ENCODE peak calls at places on chromosomes 7 and 10, in seven cellular contexts. One of them, this sample, is unnamed.

GRCh38 chr7:256981-257646 is 32.9 kb upstream of the FOXL3 start:
- DNase-seq in OCI-LY7: no peak
- DNase-seq in right atrium auricular region: no peak
- DNase-seq in brain microvascular endothelial cell: no peak
- DNase-seq in NB4: no peak
- DNase-seq in GM06990: no peak
- DNase-seq in SJSA1: no peak
- DNase-seq in this sample: no peak

GRCh38 chr7:151233111-151233701 is 923 bp downstream of the CHPF2 start:
- DNase-seq in OCI-LY7: peak; percentile 32
- DNase-seq in GM06990: peak; percentile 52
- DNase-seq in NB4: peak; percentile 91
- DNase-seq in SJSA1: peak; percentile 69
- DNase-seq in right atrium auricular region: peak; percentile 74
- DNase-seq in brain microvascular endothelial cell: peak; percentile 78
- DNase-seq in this sample: peak; percentile 57

GRCh38 chr7:47830015-47830414 is 118.3 kb downstream of the PKD1L1 start:
- DNase-seq in brain microvascular endothelial cell: no peak
- DNase-seq in NB4: no peak
- DNase-seq in OCI-LY7: no peak
- DNase-seq in SJSA1: no peak
- DNase-seq in GM06990: no peak
- DNase-seq in right atrium auricular region: no peak
- DNase-seq in this sample: no peak

GRCh38 chr7:131234719-131235488 is 92.8 kb upstream of the MKLN1 start:
- DNase-seq in GM06990: no peak
- DNase-seq in SJSA1: no peak
- DNase-seq in right atrium auricular region: no peak
- DNase-seq in OCI-LY7: no peak
- DNase-seq in NB4: no peak
- DNase-seq in brain microvascular endothelial cell: peak; percentile 34
- DNase-seq in this sample: no peak

GRCh38 chr10:18328941-18329340 is 188.7 kb downstream of the CACNB2 start:
- DNase-seq in OCI-LY7: no peak
- DNase-seq in SJSA1: no peak
- DNase-seq in right atrium auricular region: no peak
- DNase-seq in brain microvascular endothelial cell: no peak
- DNase-seq in NB4: no peak
- DNase-seq in GM06990: no peak
- DNase-seq in this sample: no peak

GRCh38 chr7:139431010-139431409 is 52.5 kb downstream of the KLRG2 start:
- DNase-seq in NB4: no peak
- DNase-seq in SJSA1: no peak
- DNase-seq in GM06990: no peak
- DNase-seq in brain microvascular endothelial cell: no peak
- DNase-seq in OCI-LY7: no peak
- DNase-seq in right atrium auricular region: no peak
- DNase-seq in this sample: no peak

GRCh38 chr7:11557627-11558026 is 274.4 kb downstream of the THSD7A start:
- DNase-seq in right atrium auricular region: no peak
- DNase-seq in OCI-LY7: peak; percentile 66
- DNase-seq in SJSA1: no peak
- DNase-seq in brain microvascular endothelial cell: peak; percentile 2
- DNase-seq in GM06990: no peak
- DNase-seq in NB4: peak; percentile 95
- DNase-seq in this sample: no peak

GRCh38 chr7:98409843-98410242 is 9.0 kb upstream of the BAIAP2L1 start:
- DNase-seq in GM06990: no peak
- DNase-seq in SJSA1: peak; percentile 41
- DNase-seq in right atrium auricular region: no peak
- DNase-seq in brain microvascular endothelial cell: no peak
- DNase-seq in OCI-LY7: no peak
- DNase-seq in NB4: no peak
- DNase-seq in this sample: no peak

GRCh38 chr7:112759905-112760304 is 30.3 kb downstream of the TMEM168 start:
- DNase-seq in brain microvascular endothelial cell: no peak
- DNase-seq in GM06990: no peak
- DNase-seq in NB4: no peak
- DNase-seq in SJSA1: no peak
- DNase-seq in right atrium auricular region: no peak
- DNase-seq in OCI-LY7: no peak
- DNase-seq in this sample: no peak

GRCh38 chr7:92880212-92881090 is 44.1 kb upstream of the CDK6 start:
- DNase-seq in right atrium auricular region: no peak
- DNase-seq in OCI-LY7: peak; percentile 22
- DNase-seq in GM06990: no peak
- DNase-seq in NB4: peak; percentile 56
- DNase-seq in brain microvascular endothelial cell: no peak
- DNase-seq in SJSA1: no peak
- DNase-seq in this sample: no peak

GRCh38 chr7:27636326-27637006 is 26.2 kb downstream of the HIBADH start:
- DNase-seq in brain microvascular endothelial cell: no peak
- DNase-seq in NB4: no peak
- DNase-seq in OCI-LY7: no peak
- DNase-seq in right atrium auricular region: no peak
- DNase-seq in GM06990: no peak
- DNase-seq in SJSA1: no peak
- DNase-seq in this sample: peak; percentile 68

DNA sequence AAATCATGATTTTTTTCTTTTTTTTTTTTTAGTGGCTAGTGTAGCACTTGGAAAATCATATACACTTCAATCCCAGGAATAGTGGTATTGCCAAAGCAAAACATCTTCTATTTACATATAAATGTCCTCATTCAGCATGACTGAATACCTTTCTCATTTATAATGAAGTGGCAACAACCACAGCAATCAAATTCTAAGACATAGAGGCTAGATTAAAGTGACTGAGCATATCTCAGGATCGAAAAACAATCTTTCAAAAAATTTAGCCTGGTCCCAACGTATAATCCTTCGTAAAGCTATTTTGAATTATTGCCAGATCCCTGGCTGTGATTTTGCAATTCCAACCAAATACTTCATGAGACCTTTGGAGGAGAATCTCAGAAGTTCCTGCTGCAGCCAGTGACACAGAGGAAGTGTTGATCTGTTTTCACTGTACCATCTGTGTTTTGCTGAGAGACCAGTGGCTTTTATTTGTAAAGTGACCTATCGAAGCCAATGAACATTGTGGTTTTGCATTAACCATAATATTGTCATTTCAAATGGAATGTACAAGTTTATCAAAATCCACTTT is 29.8 kb upstream of the SP8 start:
- DNase-seq in right atrium auricular region: no peak
- DNase-seq in SJSA1: no peak
- DNase-seq in GM06990: no peak
- DNase-seq in brain microvascular endothelial cell: no peak
- DNase-seq in OCI-LY7: no peak
- DNase-seq in NB4: no peak
- DNase-seq in this sample: no peak
- H3K4me3 ChIP-seq in right atrium auricular region: no peak overlapping the region
- H3K4me3 ChIP-seq in SJSA1: no peak overlapping the region
- H3K4me3 ChIP-seq in GM06990: no peak overlapping the region
- H3K4me3 ChIP-seq in brain microvascular endothelial cell: no peak overlapping the region
- H3K4me3 ChIP-seq in OCI-LY7: no peak overlapping the region
- H3K4me3 ChIP-seq in NB4: no peak overlapping the region
- H3K4me3 ChIP-seq in this sample: no peak overlapping the region

GRCh38 chr7:43198016-43198415 is 85.6 kb downstream of the HECW1 start:
- DNase-seq in GM06990: no peak
- DNase-seq in SJSA1: no peak
- DNase-seq in brain microvascular endothelial cell: no peak
- DNase-seq in right atrium auricular region: no peak
- DNase-seq in NB4: no peak
- DNase-seq in OCI-LY7: no peak
- DNase-seq in this sample: no peak

GRCh38 chr7:43199333-43199732 is 86.9 kb downstream of the HECW1 start:
- DNase-seq in right atrium auricular region: no peak
- DNase-seq in brain microvascular endothelial cell: no peak
- DNase-seq in OCI-LY7: no peak
- DNase-seq in SJSA1: peak; percentile 45
- DNase-seq in GM06990: no peak
- DNase-seq in NB4: no peak
- DNase-seq in this sample: no peak

GRCh38 chr7:43198599-43199090 is 86.2 kb downstream of the HECW1 start:
- DNase-seq in brain microvascular endothelial cell: no peak
- DNase-seq in GM06990: no peak
- DNase-seq in NB4: no peak
- DNase-seq in right atrium auricular region: no peak
- DNase-seq in OCI-LY7: no peak
- DNase-seq in SJSA1: no peak
- DNase-seq in this sample: no peak

GRCh38 chr7:43201912-43202311 is 89.5 kb downstream of the HECW1 start:
- DNase-seq in brain microvascular endothelial cell: peak; percentile 35
- DNase-seq in OCI-LY7: no peak
- DNase-seq in SJSA1: no peak
- DNase-seq in GM06990: no peak
- DNase-seq in right atrium auricular region: no peak
- DNase-seq in NB4: no peak
- DNase-seq in this sample: peak; percentile 65

GRCh38 chr7:43199761-43200160 is 87.3 kb downstream of the HECW1 start:
- DNase-seq in brain microvascular endothelial cell: no peak
- DNase-seq in OCI-LY7: no peak
- DNase-seq in right atrium auricular region: no peak
- DNase-seq in SJSA1: peak; percentile 45
- DNase-seq in GM06990: no peak
- DNase-seq in NB4: no peak
- DNase-seq in this sample: no peak
- H3K4me3 ChIP-seq in brain microvascular endothelial cell: no peak overlapping the region
- H3K4me3 ChIP-seq in OCI-LY7: no peak overlapping the region
- H3K4me3 ChIP-seq in right atrium auricular region: no peak overlapping the region
- H3K4me3 ChIP-seq in SJSA1: no peak overlapping the region
- H3K4me3 ChIP-seq in GM06990: no peak overlapping the region
- H3K4me3 ChIP-seq in NB4: no peak overlapping the region
- H3K4me3 ChIP-seq in this sample: no peak overlapping the region

DNA sequence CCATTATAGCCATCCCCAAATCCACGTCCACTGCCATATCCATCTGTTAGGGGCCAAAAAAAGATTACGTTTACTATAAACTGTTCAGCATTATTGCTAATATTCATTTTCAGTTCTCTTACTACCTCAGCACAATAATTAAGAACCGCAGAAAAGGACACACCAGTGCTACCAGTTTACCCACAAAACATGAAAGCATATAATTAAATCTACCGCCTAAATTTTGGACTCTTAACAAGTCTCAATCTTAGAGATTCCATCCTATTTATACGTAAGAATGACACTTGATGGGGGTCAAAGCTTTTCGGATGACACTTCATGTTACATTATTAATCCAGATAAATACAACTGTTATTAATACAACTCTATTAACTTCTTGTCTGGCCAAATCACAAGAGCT is 4.7 kb downstream of the HNRNPA2B1 start:
- DNase-seq in NB4: no peak
- DNase-seq in brain microvascular endothelial cell: no peak
- DNase-seq in OCI-LY7: no peak
- DNase-seq in SJSA1: peak; percentile 2
- DNase-seq in right atrium auricular region: no peak
- DNase-seq in GM06990: no peak
- DNase-seq in this sample: no peak
- H3K4me3 ChIP-seq in NB4: peak overlapping the region; percentile 88
- H3K4me3 ChIP-seq in brain microvascular endothelial cell: no peak overlapping the region
- H3K4me3 ChIP-seq in OCI-LY7: peak overlapping the region; percentile 99
- H3K4me3 ChIP-seq in SJSA1: no peak overlapping the region
- H3K4me3 ChIP-seq in right atrium auricular region: no peak overlapping the region
- H3K4me3 ChIP-seq in GM06990: peak overlapping the region; percentile 38
- H3K4me3 ChIP-seq in this sample: no peak overlapping the region

DNA sequence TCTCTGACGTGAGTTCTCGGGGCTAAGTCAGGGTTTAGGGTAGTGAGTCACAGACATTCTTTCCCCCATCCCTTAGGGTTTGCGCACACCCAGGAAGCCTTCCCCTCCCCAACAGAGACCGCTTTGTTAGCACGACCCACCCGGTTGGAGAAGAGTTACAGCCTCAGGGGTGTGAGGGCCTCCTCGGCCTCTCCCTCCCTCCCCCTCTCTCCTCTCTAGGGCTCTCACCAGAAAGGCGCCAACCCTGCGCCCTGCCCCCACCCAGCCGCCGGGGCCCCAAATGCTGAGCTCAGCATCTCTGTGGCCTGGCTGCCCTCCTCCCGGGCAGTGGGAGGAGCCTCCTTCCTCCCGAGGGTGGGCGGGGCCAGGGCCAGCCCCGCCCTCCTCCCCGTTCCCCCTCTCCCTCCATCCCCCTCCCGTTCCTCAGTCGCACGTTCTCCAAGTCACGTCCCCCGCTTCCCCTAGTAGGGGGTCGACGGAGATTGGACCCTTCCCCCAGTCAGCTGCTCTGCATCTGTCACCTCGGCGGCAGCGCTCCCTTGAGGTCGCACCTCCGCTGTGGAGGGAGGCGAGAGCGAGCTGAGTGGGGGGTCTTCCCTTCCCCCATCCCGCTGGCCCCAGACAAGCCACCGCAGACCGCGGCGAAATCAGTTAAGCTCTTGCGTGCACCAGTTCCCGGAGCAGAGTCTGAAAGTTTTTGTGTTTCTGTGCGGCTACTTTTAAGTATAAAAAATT is 13.0 kb upstream of the DDIT4 start:
- DNase-seq in SJSA1: peak; percentile 95
- DNase-seq in right atrium auricular region: peak; percentile 88
- DNase-seq in GM06990: peak; percentile 93
- DNase-seq in brain microvascular endothelial cell: peak; percentile 55
- DNase-seq in NB4: peak; percentile 84
- DNase-seq in OCI-LY7: peak; percentile 91
- DNase-seq in this sample: peak; percentile 69
- H3K4me3 ChIP-seq in SJSA1: peak overlapping the region; percentile 37
- H3K4me3 ChIP-seq in right atrium auricular region: peak overlapping the region; percentile 44
- H3K4me3 ChIP-seq in GM06990: peak overlapping the region; percentile 64
- H3K4me3 ChIP-seq in brain microvascular endothelial cell: peak overlapping the region; percentile 57
- H3K4me3 ChIP-seq in NB4: peak overlapping the region; percentile 63
- H3K4me3 ChIP-seq in OCI-LY7: peak overlapping the region; percentile 66
- H3K4me3 ChIP-seq in this sample: peak overlapping the region; percentile 35

GRCh38 chr10:112214335-112214941 is 30.9 kb upstream of the GPAM start:
- DNase-seq in OCI-LY7: no peak
- DNase-seq in SJSA1: no peak
- DNase-seq in brain microvascular endothelial cell: no peak
- DNase-seq in right atrium auricular region: no peak
- DNase-seq in NB4: no peak
- DNase-seq in GM06990: no peak
- DNase-seq in this sample: no peak
- H3K4me3 ChIP-seq in OCI-LY7: no peak overlapping the region
- H3K4me3 ChIP-seq in SJSA1: no peak overlapping the region
- H3K4me3 ChIP-seq in brain microvascular endothelial cell: no peak overlapping the region
- H3K4me3 ChIP-seq in right atrium auricular region: no peak overlapping the region
- H3K4me3 ChIP-seq in NB4: no peak overlapping the region
- H3K4me3 ChIP-seq in GM06990: no peak overlapping the region
- H3K4me3 ChIP-seq in this sample: no peak overlapping the region

GRCh38 chr10:5566606-5567005 is 41.8 kb downstream of the CALML3 start:
- DNase-seq in right atrium auricular region: no peak
- DNase-seq in brain microvascular endothelial cell: no peak
- DNase-seq in OCI-LY7: no peak
- DNase-seq in SJSA1: no peak
- DNase-seq in GM06990: no peak
- DNase-seq in NB4: no peak
- DNase-seq in this sample: no peak

GRCh38 chr10:5564537-5565204 is 39.9 kb downstream of the CALML3 start:
- DNase-seq in right atrium auricular region: no peak
- DNase-seq in SJSA1: no peak
- DNase-seq in OCI-LY7: no peak
- DNase-seq in NB4: no peak
- DNase-seq in GM06990: no peak
- DNase-seq in brain microvascular endothelial cell: no peak
- DNase-seq in this sample: no peak

GRCh38 chr10:5565205-5565545 is 40.4 kb downstream of the CALML3 start:
- DNase-seq in NB4: no peak
- DNase-seq in SJSA1: no peak
- DNase-seq in brain microvascular endothelial cell: no peak
- DNase-seq in GM06990: no peak
- DNase-seq in OCI-LY7: no peak
- DNase-seq in right atrium auricular region: no peak
- DNase-seq in this sample: no peak

GRCh38 chr10:5567477-5567876 is 42.7 kb downstream of the CALML3 start:
- DNase-seq in brain microvascular endothelial cell: no peak
- DNase-seq in SJSA1: no peak
- DNase-seq in GM06990: no peak
- DNase-seq in NB4: no peak
- DNase-seq in right atrium auricular region: no peak
- DNase-seq in OCI-LY7: no peak
- DNase-seq in this sample: no peak

GRCh38 chr10:5565671-5566581 is 41.2 kb downstream of the CALML3 start:
- DNase-seq in right atrium auricular region: no peak
- DNase-seq in brain microvascular endothelial cell: peak; percentile 42
- DNase-seq in NB4: no peak
- DNase-seq in GM06990: no peak
- DNase-seq in SJSA1: peak; percentile 28
- DNase-seq in OCI-LY7: no peak
- DNase-seq in this sample: no peak
- H3K4me3 ChIP-seq in right atrium auricular region: no peak overlapping the region
- H3K4me3 ChIP-seq in brain microvascular endothelial cell: no peak overlapping the region
- H3K4me3 ChIP-seq in NB4: no peak overlapping the region
- H3K4me3 ChIP-seq in GM06990: no peak overlapping the region
- H3K4me3 ChIP-seq in SJSA1: no peak overlapping the region
- H3K4me3 ChIP-seq in OCI-LY7: no peak overlapping the region
- H3K4me3 ChIP-seq in this sample: no peak overlapping the region